ENCODE peak calls at places on chromosomes 1 and 21, in eight cellular contexts. One of them, this sample, is unnamed.

GRCh38 chr1:49190138-49190537 is 413.4 kb upstream of the BEND5 start:
- DNase-seq in right cardiac atrium: no peak
- DNase-seq in stimulated activated CD4-positive, alpha-beta T cell treated with anti-CD3 and anti-CD28 coated beads, TNF-alpha, amount 100 ng/mL, for 4 hours: no peak
- DNase-seq in A549: no peak
- DNase-seq in AG08396: no peak
- DNase-seq in nephron progenitor cell: no peak
- DNase-seq in NCI-H82: no peak
- DNase-seq in HFFc6: no peak
- DNase-seq in this sample: no peak

GRCh38 chr1:117795190-117795589 is 134.2 kb downstream of the GDAP2 start:
- DNase-seq in right cardiac atrium: peak
- DNase-seq in stimulated activated CD4-positive, alpha-beta T cell treated with anti-CD3 and anti-CD28 coated beads, TNF-alpha, amount 100 ng/mL, for 4 hours: no peak
- DNase-seq in A549: no peak
- DNase-seq in AG08396: peak
- DNase-seq in nephron progenitor cell: no peak
- DNase-seq in NCI-H82: no peak
- DNase-seq in HFFc6: peak
- DNase-seq in this sample: peak

GRCh38 chr1:47996406-47997226 is 569 bp downstream of the TRABD2B start:
- DNase-seq in right cardiac atrium: peak
- DNase-seq in stimulated activated CD4-positive, alpha-beta T cell treated with anti-CD3 and anti-CD28 coated beads, TNF-alpha, amount 100 ng/mL, for 4 hours: no peak
- DNase-seq in A549: peak
- DNase-seq in AG08396: no peak
- DNase-seq in nephron progenitor cell: peak
- DNase-seq in NCI-H82: peak
- DNase-seq in HFFc6: no peak
- DNase-seq in this sample: no peak

GRCh38 chr1:53681647-53682368 is 57.2 kb downstream of the GLIS1 start:
- DNase-seq in right cardiac atrium: peak
- DNase-seq in stimulated activated CD4-positive, alpha-beta T cell treated with anti-CD3 and anti-CD28 coated beads, TNF-alpha, amount 100 ng/mL, for 4 hours: no peak
- DNase-seq in A549: peak
- DNase-seq in AG08396: no peak
- DNase-seq in nephron progenitor cell: peak
- DNase-seq in NCI-H82: peak
- DNase-seq in HFFc6: no peak
- DNase-seq in this sample: peak

GRCh38 chr1:40736085-40736531 is 44.6 kb downstream of the NFYC start:
- DNase-seq in right cardiac atrium: no peak
- DNase-seq in stimulated activated CD4-positive, alpha-beta T cell treated with anti-CD3 and anti-CD28 coated beads, TNF-alpha, amount 100 ng/mL, for 4 hours: no peak
- DNase-seq in A549: no peak
- DNase-seq in AG08396: no peak
- DNase-seq in nephron progenitor cell: no peak
- DNase-seq in NCI-H82: peak
- DNase-seq in HFFc6: peak
- DNase-seq in this sample: peak

GRCh38 chr1:204286841-204287387 is 72.8 kb downstream of the PLEKHA6 start:
- DNase-seq in right cardiac atrium: peak
- DNase-seq in stimulated activated CD4-positive, alpha-beta T cell treated with anti-CD3 and anti-CD28 coated beads, TNF-alpha, amount 100 ng/mL, for 4 hours: peak
- DNase-seq in A549: peak
- DNase-seq in AG08396: no peak
- DNase-seq in nephron progenitor cell: no peak
- DNase-seq in NCI-H82: no peak
- DNase-seq in HFFc6: no peak
- DNase-seq in this sample: no peak

GRCh38 chr1:208058212-208059155 is 147.6 kb upstream of the CD34 start:
- DNase-seq in right cardiac atrium: no peak
- DNase-seq in stimulated activated CD4-positive, alpha-beta T cell treated with anti-CD3 and anti-CD28 coated beads, TNF-alpha, amount 100 ng/mL, for 4 hours: no peak
- DNase-seq in A549: no peak
- DNase-seq in AG08396: no peak
- DNase-seq in nephron progenitor cell: no peak
- DNase-seq in NCI-H82: peak
- DNase-seq in HFFc6: no peak
- DNase-seq in this sample: no peak

GRCh38 chr1:106055900-106056299 is 1000.6 kb upstream of the PRMT6 start:
- DNase-seq in right cardiac atrium: no peak
- DNase-seq in stimulated activated CD4-positive, alpha-beta T cell treated with anti-CD3 and anti-CD28 coated beads, TNF-alpha, amount 100 ng/mL, for 4 hours: no peak
- DNase-seq in A549: no peak
- DNase-seq in AG08396: no peak
- DNase-seq in nephron progenitor cell: no peak
- DNase-seq in NCI-H82: no peak
- DNase-seq in HFFc6: no peak
- DNase-seq in this sample: no peak

GRCh38 chr1:45769261-45769932 is 18.9 kb upstream of the IPP start:
- DNase-seq in right cardiac atrium: no peak
- DNase-seq in stimulated activated CD4-positive, alpha-beta T cell treated with anti-CD3 and anti-CD28 coated beads, TNF-alpha, amount 100 ng/mL, for 4 hours: no peak
- DNase-seq in A549: no peak
- DNase-seq in AG08396: peak
- DNase-seq in nephron progenitor cell: no peak
- DNase-seq in NCI-H82: peak
- DNase-seq in HFFc6: peak
- DNase-seq in this sample: peak

GRCh38 chr1:210272666-210273065 is 40.1 kb downstream of the SERTAD4 start:
- DNase-seq in right cardiac atrium: no peak
- DNase-seq in stimulated activated CD4-positive, alpha-beta T cell treated with anti-CD3 and anti-CD28 coated beads, TNF-alpha, amount 100 ng/mL, for 4 hours: no peak
- DNase-seq in A549: no peak
- DNase-seq in AG08396: no peak
- DNase-seq in nephron progenitor cell: peak
- DNase-seq in NCI-H82: no peak
- DNase-seq in HFFc6: no peak
- DNase-seq in this sample: no peak

GRCh38 chr1:11571906-11572616 is 82.2 kb downstream of the FBXO2 start:
- DNase-seq in right cardiac atrium: no peak
- DNase-seq in stimulated activated CD4-positive, alpha-beta T cell treated with anti-CD3 and anti-CD28 coated beads, TNF-alpha, amount 100 ng/mL, for 4 hours: no peak
- DNase-seq in A549: peak
- DNase-seq in AG08396: no peak
- DNase-seq in nephron progenitor cell: peak
- DNase-seq in NCI-H82: peak
- DNase-seq in HFFc6: no peak
- DNase-seq in this sample: no peak

GRCh38 chr1:8424539-8425116 is 106.7 kb downstream of the SLC45A1 start:
- DNase-seq in right cardiac atrium: peak
- DNase-seq in stimulated activated CD4-positive, alpha-beta T cell treated with anti-CD3 and anti-CD28 coated beads, TNF-alpha, amount 100 ng/mL, for 4 hours: no peak
- DNase-seq in A549: no peak
- DNase-seq in AG08396: no peak
- DNase-seq in nephron progenitor cell: no peak
- DNase-seq in NCI-H82: peak
- DNase-seq in HFFc6: no peak
- DNase-seq in this sample: no peak

GRCh38 chr21:31586118-31586517 is 73.4 kb upstream of the SOD1 start:
- DNase-seq in right cardiac atrium: no peak
- DNase-seq in stimulated activated CD4-positive, alpha-beta T cell treated with anti-CD3 and anti-CD28 coated beads, TNF-alpha, amount 100 ng/mL, for 4 hours: no peak
- DNase-seq in A549: no peak
- DNase-seq in AG08396: no peak
- DNase-seq in nephron progenitor cell: no peak
- DNase-seq in NCI-H82: peak
- DNase-seq in HFFc6: no peak
- DNase-seq in this sample: no peak

GRCh38 chr1:26733982-26734381 is 38.2 kb downstream of the ARID1A start:
- DNase-seq in right cardiac atrium: no peak
- DNase-seq in stimulated activated CD4-positive, alpha-beta T cell treated with anti-CD3 and anti-CD28 coated beads, TNF-alpha, amount 100 ng/mL, for 4 hours: no peak
- DNase-seq in A549: no peak
- DNase-seq in AG08396: peak
- DNase-seq in nephron progenitor cell: no peak
- DNase-seq in NCI-H82: no peak
- DNase-seq in HFFc6: peak
- DNase-seq in this sample: peak

GRCh38 chr1:64505944-64506658 is 36.2 kb downstream of the CACHD1 start:
- DNase-seq in right cardiac atrium: no peak
- DNase-seq in stimulated activated CD4-positive, alpha-beta T cell treated with anti-CD3 and anti-CD28 coated beads, TNF-alpha, amount 100 ng/mL, for 4 hours: no peak
- DNase-seq in A549: no peak
- DNase-seq in AG08396: no peak
- DNase-seq in nephron progenitor cell: no peak
- DNase-seq in NCI-H82: peak
- DNase-seq in HFFc6: no peak
- DNase-seq in this sample: no peak

GRCh38 chr1:235369802-235370201 is 2.6 kb downstream of the TBCE start:
- DNase-seq in right cardiac atrium: no peak
- DNase-seq in stimulated activated CD4-positive, alpha-beta T cell treated with anti-CD3 and anti-CD28 coated beads, TNF-alpha, amount 100 ng/mL, for 4 hours: no peak
- DNase-seq in A549: no peak
- DNase-seq in AG08396: no peak
- DNase-seq in nephron progenitor cell: no peak
- DNase-seq in NCI-H82: no peak
- DNase-seq in HFFc6: no peak
- DNase-seq in this sample: no peak

GRCh38 chr1:154607084-154607747 is 770 bp downstream of the ADAR start:
- DNase-seq in right cardiac atrium: no peak
- DNase-seq in stimulated activated CD4-positive, alpha-beta T cell treated with anti-CD3 and anti-CD28 coated beads, TNF-alpha, amount 100 ng/mL, for 4 hours: no peak
- DNase-seq in A549: no peak
- DNase-seq in AG08396: no peak
- DNase-seq in nephron progenitor cell: peak
- DNase-seq in NCI-H82: peak
- DNase-seq in HFFc6: peak
- DNase-seq in this sample: peak

GRCh38 chr1:156025873-156026272 is 5.1 kb upstream of the SSR2 start:
- DNase-seq in right cardiac atrium: peak
- DNase-seq in stimulated activated CD4-positive, alpha-beta T cell treated with anti-CD3 and anti-CD28 coated beads, TNF-alpha, amount 100 ng/mL, for 4 hours: no peak
- DNase-seq in A549: peak
- DNase-seq in AG08396: peak
- DNase-seq in nephron progenitor cell: peak
- DNase-seq in NCI-H82: peak
- DNase-seq in HFFc6: peak
- DNase-seq in this sample: peak

GRCh38 chr1:200972985-200973742 is 50.4 kb downstream of the KIF21B start:
- DNase-seq in right cardiac atrium: no peak
- DNase-seq in stimulated activated CD4-positive, alpha-beta T cell treated with anti-CD3 and anti-CD28 coated beads, TNF-alpha, amount 100 ng/mL, for 4 hours: no peak
- DNase-seq in A549: no peak
- DNase-seq in AG08396: no peak
- DNase-seq in nephron progenitor cell: no peak
- DNase-seq in NCI-H82: no peak
- DNase-seq in HFFc6: no peak
- DNase-seq in this sample: no peak

GRCh38 chr1:116375884-116376733 is 3.1 kb downstream of the ATP1A1 start:
- DNase-seq in right cardiac atrium: peak
- DNase-seq in stimulated activated CD4-positive, alpha-beta T cell treated with anti-CD3 and anti-CD28 coated beads, TNF-alpha, amount 100 ng/mL, for 4 hours: peak
- DNase-seq in A549: no peak
- DNase-seq in AG08396: peak
- DNase-seq in nephron progenitor cell: peak
- DNase-seq in NCI-H82: peak
- DNase-seq in HFFc6: peak
- DNase-seq in this sample: peak

GRCh38 chr1:43293896-43294760 is 6.7 kb upstream of the TIE1 start:
- DNase-seq in right cardiac atrium: peak
- DNase-seq in stimulated activated CD4-positive, alpha-beta T cell treated with anti-CD3 and anti-CD28 coated beads, TNF-alpha, amount 100 ng/mL, for 4 hours: no peak
- DNase-seq in A549: no peak
- DNase-seq in AG08396: no peak
- DNase-seq in nephron progenitor cell: no peak
- DNase-seq in NCI-H82: no peak
- DNase-seq in HFFc6: peak
- DNase-seq in this sample: peak

GRCh38 chr1:76289692-76290091 is 215.1 kb downstream of the ST6GALNAC3 start:
- DNase-seq in right cardiac atrium: no peak
- DNase-seq in stimulated activated CD4-positive, alpha-beta T cell treated with anti-CD3 and anti-CD28 coated beads, TNF-alpha, amount 100 ng/mL, for 4 hours: no peak
- DNase-seq in A549: no peak
- DNase-seq in AG08396: no peak
- DNase-seq in nephron progenitor cell: no peak
- DNase-seq in NCI-H82: peak
- DNase-seq in HFFc6: no peak
- DNase-seq in this sample: no peak

GRCh38 chr1:177928194-177928593 is 41.7 kb downstream of the SEC16B start:
- DNase-seq in right cardiac atrium: no peak
- DNase-seq in stimulated activated CD4-positive, alpha-beta T cell treated with anti-CD3 and anti-CD28 coated beads, TNF-alpha, amount 100 ng/mL, for 4 hours: no peak
- DNase-seq in A549: no peak
- DNase-seq in AG08396: peak
- DNase-seq in nephron progenitor cell: no peak
- DNase-seq in NCI-H82: peak
- DNase-seq in HFFc6: peak
- DNase-seq in this sample: peak

GRCh38 chr1:12196641-12197482 is 30.1 kb downstream of the TNFRSF1B start:
- DNase-seq in right cardiac atrium: peak
- DNase-seq in stimulated activated CD4-positive, alpha-beta T cell treated with anti-CD3 and anti-CD28 coated beads, TNF-alpha, amount 100 ng/mL, for 4 hours: no peak
- DNase-seq in A549: no peak
- DNase-seq in AG08396: no peak
- DNase-seq in nephron progenitor cell: no peak
- DNase-seq in NCI-H82: peak
- DNase-seq in HFFc6: no peak
- DNase-seq in this sample: no peak

GRCh38 chr1:194658090-194658439 is 1471.7 kb upstream of the B3GALT2 start:
- DNase-seq in right cardiac atrium: no peak
- DNase-seq in stimulated activated CD4-positive, alpha-beta T cell treated with anti-CD3 and anti-CD28 coated beads, TNF-alpha, amount 100 ng/mL, for 4 hours: no peak
- DNase-seq in A549: no peak
- DNase-seq in AG08396: no peak
- DNase-seq in nephron progenitor cell: no peak
- DNase-seq in NCI-H82: no peak
- DNase-seq in HFFc6: peak
- DNase-seq in this sample: peak

GRCh38 chr21:43686811-43687565 is 27.6 kb downstream of the RRP1B start:
- DNase-seq in right cardiac atrium: no peak
- DNase-seq in stimulated activated CD4-positive, alpha-beta T cell treated with anti-CD3 and anti-CD28 coated beads, TNF-alpha, amount 100 ng/mL, for 4 hours: no peak
- DNase-seq in A549: no peak
- DNase-seq in AG08396: no peak
- DNase-seq in nephron progenitor cell: no peak
- DNase-seq in NCI-H82: no peak
- DNase-seq in HFFc6: no peak
- DNase-seq in this sample: no peak